ENCODE peak calls at places on chromosome 1, in nine cellular contexts. B is tibial nerve, J is A549, A is stomach, O is K562, E is suprapubic skin, Y is H1, G is ovary, P is HepG2. Q is an unnamed sample.
A peak's percentile ranks its signal among the peaks of the same experiment; 100 is the strongest.

GRCh38 chr1:155127105-155127671 is 488 bp upstream of the EFNA1 start:
- DNase-seq in B (peak; percentile 76), J (peak; percentile 92), A (peak; percentile 82), O (peak; percentile 41), E (peak; percentile 83), Y (no peak), G (peak; percentile 61), P (peak; percentile 99), Q (peak; percentile 89)

GRCh38 chr1:208243522-208243850 is 698 bp downstream of the PLXNA2 start:
- DNase-seq in B (no peak), J (peak; percentile 21), A (no peak), O (no peak), E (no peak), Y (no peak), G (no peak), P (no peak), Q (no peak)

GRCh38 chr1:76501576-76502219 is 365.6 kb upstream of the ST6GALNAC5 start:
- DNase-seq in B (no peak), J (no peak), A (no peak), O (no peak), E (no peak), Y (no peak), G (no peak), P (no peak), Q (no peak)

GRCh38 chr1:168603501-168604107 is 27.2 kb downstream of the XCL1 start:
- DNase-seq in B (peak; percentile 82), J (peak; percentile 73), A (peak; percentile 83), O (peak; percentile 76), E (peak; percentile 83), Y (peak; percentile 50), G (peak; percentile 87), P (peak; percentile 60), Q (peak; percentile 82)

GRCh38 chr1:39158330-39159086 is 46.0 kb upstream of the MACF1 start:
- DNase-seq in B (no peak), J (peak; percentile 85), A (peak; percentile 85), O (peak; percentile 93), E (no peak), Y (no peak), G (no peak), P (peak; percentile 99), Q (peak; percentile 87)

GRCh38 chr1:210654176-210654786 is 325.6 kb downstream of the HHAT start:
- DNase-seq in B (no peak), J (peak; percentile 21), A (no peak), O (no peak), E (no peak), Y (no peak), G (no peak), P (no peak), Q (no peak)

GRCh38 chr1:221274373-221274772 is 395.1 kb downstream of the HLX start:
- DNase-seq in B (no peak), J (no peak), A (no peak), O (no peak), E (no peak), Y (no peak), G (no peak), P (no peak), Q (no peak)

GRCh38 chr1:226954777-226955176 is 14.7 kb downstream of the COQ8A start:
- DNase-seq in B (no peak), J (no peak), A (no peak), O (no peak), E (no peak), Y (no peak), G (no peak), P (no peak), Q (no peak)

GRCh38 chr1:222973561-222973960 is 158.7 kb downstream of the DISP1 start:
- DNase-seq in B (no peak), J (no peak), A (no peak), O (no peak), E (no peak), Y (no peak), G (no peak), P (no peak), Q (no peak)

GRCh38 chr1:218886472-218886871 is 287.2 kb upstream of the LYPLAL1 start:
- DNase-seq in B (peak; percentile 58), J (no peak), A (no peak), O (no peak), E (no peak), Y (no peak), G (peak; percentile 80), P (no peak), Q (no peak)

GRCh38 chr1:180909462-180909976 is 3.2 kb upstream of the KIAA1614 start:
- DNase-seq in B (no peak), J (no peak), A (no peak), O (no peak), E (no peak), Y (no peak), G (no peak), P (no peak), Q (no peak)

GRCh38 chr1:180912801-180913616 is at the start of gene KIAA1614:
- DNase-seq in B (no peak), J (no peak), A (no peak), O (no peak), E (peak; percentile 79), Y (no peak), G (peak; percentile 72), P (no peak), Q (no peak)

GRCh38 chr1:180911640-180912161 is 996 bp upstream of the KIAA1614 start:
- DNase-seq in B (no peak), J (no peak), A (no peak), O (no peak), E (peak; percentile 70), Y (no peak), G (peak; percentile 50), P (no peak), Q (no peak)

GRCh38 chr1:180915426-180915965 is 2.8 kb downstream of the KIAA1614 start:
- DNase-seq in B (no peak), J (no peak), A (no peak), O (peak; percentile 42), E (no peak), Y (no peak), G (peak; percentile 20), P (no peak), Q (no peak)

GRCh38 chr1:180912211-180912800 is 391 bp upstream of the KIAA1614 start:
- DNase-seq in B (no peak), J (no peak), A (no peak), O (no peak), E (peak; percentile 79), Y (no peak), G (peak; percentile 78), P (no peak), Q (no peak)
- TF ChIP-seq EP300 in B (no peak), J (no peak), A (no peak), O (no peak), E (no peak), Y (no peak), G (no peak), P (no peak), Q (no peak)

GRCh38 chr1:59298178-59298583 is 1.3 kb downstream of the FGGY start:
- DNase-seq in B (peak; percentile 63), J (no peak), A (no peak), O (peak; percentile 18), E (no peak), Y (no peak), G (peak; percentile 73), P (no peak), Q (no peak)
- TF ChIP-seq EP300 in B (no peak), J (no peak), A (no peak), O (no peak), E (no peak), Y (no peak), G (no peak), P (no peak), Q (no peak)

DNA sequence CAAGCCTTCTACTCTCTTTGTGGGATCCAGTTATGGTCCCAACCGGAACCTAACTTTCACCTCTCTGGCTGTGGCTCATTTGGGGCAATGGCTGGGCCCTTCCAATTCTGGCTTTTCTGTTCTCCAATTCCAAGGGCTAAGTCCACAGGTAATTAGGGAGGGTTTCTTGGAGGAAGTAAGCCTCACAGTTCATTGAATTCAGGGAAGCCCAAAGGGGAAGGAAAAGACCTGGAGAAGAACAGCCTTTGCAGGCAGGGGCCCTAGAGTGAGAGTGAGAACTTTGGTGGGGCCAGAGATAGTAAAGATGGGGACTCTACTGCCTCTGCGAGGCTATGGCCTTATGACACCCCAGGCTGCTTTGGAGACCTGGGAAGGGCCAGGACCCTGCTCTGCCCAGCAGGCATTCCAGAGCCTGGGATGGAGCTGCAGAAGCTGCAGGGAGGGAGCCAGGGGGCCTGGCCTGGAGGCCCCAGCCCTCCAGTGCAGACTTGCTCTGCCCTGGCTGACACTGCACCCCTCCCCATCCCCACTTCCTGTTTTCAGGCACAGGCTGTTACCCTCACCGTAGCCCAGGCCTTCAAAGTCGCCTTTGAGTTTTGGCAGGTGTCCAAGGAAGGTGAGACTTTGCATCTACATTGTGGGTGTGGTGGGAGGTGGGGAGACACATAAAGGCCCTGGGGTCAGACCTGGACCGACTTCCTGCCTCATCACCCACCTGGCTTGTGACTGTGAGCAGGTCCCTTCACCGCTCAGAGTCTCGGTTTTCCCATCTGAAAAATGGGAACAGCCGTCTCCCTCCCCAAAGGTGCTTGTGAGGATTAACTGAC is 18.9 kb downstream of the LDLRAP1 start:
- DNase-seq in B (no peak), J (no peak), A (peak; percentile 62), O (peak; percentile 51), E (no peak), Y (no peak), G (no peak), P (peak; percentile 31), Q (peak; percentile 89)
- TF ChIP-seq EP300 in B (no peak), J (no peak), A (no peak), O (no peak), E (no peak), Y (no peak), G (no peak), P (no peak), Q (no peak)

DNA sequence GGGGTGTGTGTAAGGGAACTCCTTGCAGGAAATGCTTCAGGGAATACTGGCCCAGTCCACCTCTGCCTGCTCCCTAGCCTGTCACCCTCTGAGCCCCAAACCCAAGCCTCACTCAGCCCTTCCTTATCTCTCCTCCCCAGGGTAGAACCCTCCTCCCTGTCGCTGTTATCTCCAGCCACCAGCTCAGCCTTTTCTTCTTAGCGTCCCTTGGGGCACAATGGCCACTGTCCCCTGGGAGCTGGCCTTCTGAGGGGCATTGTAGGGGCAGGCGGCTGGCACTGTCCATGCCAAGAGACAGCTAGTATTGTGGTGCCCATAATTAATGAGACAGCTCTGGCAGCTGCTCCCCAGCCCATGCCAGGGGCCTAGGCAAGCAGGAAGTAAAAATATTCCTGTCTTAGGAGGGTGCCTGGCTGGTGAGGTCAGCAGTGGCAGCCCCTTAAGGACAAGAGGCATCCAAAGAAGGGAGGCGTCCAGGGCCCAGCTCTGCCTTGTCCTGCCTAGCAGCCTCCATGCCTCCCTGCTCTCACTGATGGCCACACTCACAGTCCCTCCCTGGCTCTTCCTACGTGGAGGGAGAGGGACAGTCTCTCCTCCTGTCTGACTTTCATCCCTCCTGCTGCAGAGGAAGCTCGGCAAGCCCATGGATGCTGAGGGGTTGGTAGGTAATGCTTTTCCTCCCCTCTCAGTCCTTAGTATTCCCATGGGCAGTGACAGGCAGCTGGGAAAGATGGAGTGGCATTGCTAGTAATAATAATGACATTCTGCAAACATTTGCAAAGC is 37.5 kb downstream of the KCNQ4 start:
- DNase-seq in B (no peak), J (no peak), A (no peak), O (peak; percentile 97), E (no peak), Y (no peak), G (no peak), P (no peak), Q (no peak)
- TF ChIP-seq EP300 in B (no peak), J (no peak), A (no peak), O (peak; percentile 98), E (no peak), Y (no peak), G (no peak), P (no peak), Q (no peak)

GRCh38 chr1:89631756-89632155 is 1.2 kb upstream of the LRRC8C start:
- DNase-seq in B (no peak), J (no peak), A (no peak), O (no peak), E (no peak), Y (no peak), G (no peak), P (no peak), Q (no peak)
- TF ChIP-seq EP300 in B (no peak), J (no peak), A (no peak), O (no peak), E (no peak), Y (no peak), G (no peak), P (no peak), Q (no peak)

Q was measured in transverse colon.